ENCODE peak calls at places on chromosomes 1 and 21, in eight cellular contexts. P is PC-9, I is HL-60, Z is astrocyte of the spinal cord, C is breast epithelium, E is upper lobe of right lung, T is PC-3, Y is coronary artery. A is an unnamed sample.
A peak's percentile ranks its signal among the peaks of the same experiment; 100 is the strongest.

GRCh38 chr1:88009916-88010315 is 674.2 kb upstream of the PKN2 start:
- DNase-seq in P (no peak), I (no peak), Z (no peak), C (no peak), E (no peak), T (no peak), Y (no peak), A (no peak)

GRCh38 chr1:196075621-196076020 is 532.6 kb downstream of the KCNT2 start:
- DNase-seq in P (no peak), I (no peak), Z (no peak), C (no peak), E (no peak), T (no peak), Y (no peak), A (no peak)

GRCh38 chr1:206635080-206635982 is at the start of gene DYRK3:
- DNase-seq in P (peak; percentile 95), I (peak; percentile 93), Z (peak; percentile 92), C (peak; percentile 92), E (peak; percentile 98), T (peak; percentile 98), Y (peak; percentile 96), A (peak; percentile 77)

GRCh38 chr1:85224734-85225623 is 24.2 kb upstream of the SYDE2 start:
- DNase-seq in P (peak; percentile 73), I (no peak), Z (no peak), C (no peak), E (peak; percentile 70), T (peak; percentile 72), Y (no peak), A (no peak)

GRCh38 chr1:42145726-42146125 is 7.5 kb upstream of the GUCA2B start:
- DNase-seq in P (no peak), I (no peak), Z (no peak), C (no peak), E (peak; percentile 54), T (no peak), Y (no peak), A (no peak)

GRCh38 chr1:86018311-86018923 is 138.2 kb downstream of the COL24A1 start:
- DNase-seq in P (peak; percentile 3), I (peak; percentile 4), Z (peak; percentile 52), C (no peak), E (no peak), T (peak; percentile 68), Y (no peak), A (no peak)

GRCh38 chr21:25735221-25735894 is 586 bp downstream of the GABPA start:
- DNase-seq in P (peak; percentile 77), I (peak; percentile 92), Z (peak; percentile 94), C (peak; percentile 93), E (peak; percentile 96), T (peak; percentile 77), Y (peak; percentile 95), A (peak; percentile 62)

GRCh38 chr1:31412732-31413404 is at the start of gene SERINC2:
- DNase-seq in P (peak; percentile 44), I (no peak), Z (no peak), C (no peak), E (peak; percentile 81), T (peak; percentile 71), Y (no peak), A (no peak)

GRCh38 chr1:159861218-159861617 is 1.2 kb downstream of the VSIG8 start:
- DNase-seq in P (no peak), I (no peak), Z (no peak), C (no peak), E (no peak), T (no peak), Y (no peak), A (no peak)

GRCh38 chr1:226222686-226223085 is 778 bp upstream of the MIXL1 start:
- DNase-seq in P (no peak), I (no peak), Z (no peak), C (no peak), E (no peak), T (no peak), Y (no peak), A (no peak)

GRCh38 chr1:226223157-226223785 is at the start of gene MIXL1:
- DNase-seq in P (no peak), I (no peak), Z (no peak), C (no peak), E (no peak), T (no peak), Y (no peak), A (no peak)

GRCh38 chr1:226220473-226221189 is 2.8 kb upstream of the MIXL1 start:
- DNase-seq in P (no peak), I (no peak), Z (no peak), C (no peak), E (no peak), T (no peak), Y (no peak), A (no peak)

GRCh38 chr1:226226601-226227000 is 3.1 kb downstream of the MIXL1 start:
- DNase-seq in P (no peak), I (no peak), Z (no peak), C (no peak), E (no peak), T (no peak), Y (no peak), A (no peak)

DNA sequence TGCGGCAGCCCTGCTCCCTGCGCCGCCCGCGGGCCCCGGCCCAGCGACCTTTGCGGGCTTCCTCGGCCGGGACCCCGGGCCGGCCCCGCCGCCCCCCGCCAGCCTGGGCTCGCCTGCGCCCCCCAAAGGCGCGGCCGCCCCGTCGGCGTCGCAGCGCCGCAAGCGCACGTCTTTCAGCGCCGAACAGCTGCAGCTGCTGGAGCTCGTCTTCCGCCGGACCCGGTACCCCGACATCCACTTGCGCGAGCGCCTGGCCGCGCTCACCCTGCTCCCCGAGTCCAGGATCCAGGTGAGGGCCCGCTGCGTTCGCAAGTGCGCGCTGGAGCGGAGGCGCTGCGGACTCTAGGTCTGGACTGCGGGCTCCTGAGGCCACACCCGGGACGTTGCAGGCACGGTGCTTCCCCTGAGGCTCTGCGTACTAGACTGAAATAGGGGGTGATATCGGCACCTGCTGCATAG is 351 bp downstream of the MIXL1 start:
- DNase-seq in P (no peak), I (peak; percentile 25), Z (peak; percentile 7), C (no peak), E (peak; percentile 69), T (no peak), Y (no peak), A (no peak)
- TF ChIP-seq CTCF in P (no peak), I (no peak), Z (no peak), C (no peak), E (no peak), T (no peak), Y (no peak), A (no peak)

DNA sequence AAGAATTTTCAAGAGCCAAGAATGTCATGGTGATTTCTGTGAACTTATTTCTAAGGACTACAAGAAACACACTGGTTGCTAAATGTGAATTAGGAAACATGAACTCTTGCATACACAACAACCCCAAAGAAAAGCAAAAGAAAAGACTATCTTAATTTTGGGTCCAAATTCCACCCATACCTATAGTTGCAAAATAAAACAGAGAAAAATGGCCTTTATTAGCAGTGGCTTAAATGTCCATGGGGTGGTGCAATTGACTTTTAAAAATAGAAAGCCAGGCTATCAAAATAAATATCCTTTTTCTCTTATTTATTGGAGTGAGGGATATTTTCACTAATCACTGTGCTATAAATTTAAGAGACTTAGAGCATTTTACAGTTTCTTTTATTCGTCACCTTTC is 80.9 kb upstream of the DPYD start:
- DNase-seq in P (no peak), I (no peak), Z (peak; percentile 20), C (no peak), E (no peak), T (peak; percentile 60), Y (no peak), A (no peak)
- TF ChIP-seq CTCF in P (peak; percentile 35), I (no peak), Z (peak; percentile 32), C (no peak), E (no peak), T (peak; percentile 75), Y (no peak), A (no peak)

DNA sequence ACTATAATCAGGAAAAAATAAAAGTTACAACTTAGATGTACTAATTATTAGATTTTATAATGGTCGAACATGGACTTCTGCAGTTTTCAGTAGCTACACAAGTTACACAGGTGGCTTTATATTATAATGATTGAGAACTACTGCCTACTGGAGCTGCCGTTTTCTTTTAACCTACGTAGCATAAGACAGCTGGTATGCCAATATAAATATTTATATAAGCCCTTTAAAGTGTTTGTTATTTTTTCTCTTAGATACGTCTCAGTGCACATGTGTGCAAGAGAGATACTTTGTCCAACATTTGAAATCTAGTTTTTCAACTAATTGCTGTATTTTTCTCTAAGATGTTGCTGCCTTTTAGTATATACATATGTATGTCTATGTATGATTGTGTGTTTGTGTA is 42.4 kb downstream of the PDC start:
- DNase-seq in P (no peak), I (no peak), Z (peak; percentile 23), C (no peak), E (no peak), T (no peak), Y (no peak), A (no peak)
- TF ChIP-seq CTCF in P (no peak), I (no peak), Z (no peak), C (no peak), E (no peak), T (no peak), Y (no peak), A (no peak)

GRCh38 chr1:204366759-204367158 is 7.0 kb upstream of the PLEKHA6 start:
- DNase-seq in P (peak; percentile 26), I (peak; percentile 12), Z (no peak), C (no peak), E (no peak), T (peak; percentile 45), Y (no peak), A (no peak)
- TF ChIP-seq CTCF in P (peak; percentile 57), I (peak; percentile 71), Z (peak; percentile 45), C (no peak), E (peak; percentile 25), T (peak; percentile 75), Y (no peak), A (no peak)

DNA sequence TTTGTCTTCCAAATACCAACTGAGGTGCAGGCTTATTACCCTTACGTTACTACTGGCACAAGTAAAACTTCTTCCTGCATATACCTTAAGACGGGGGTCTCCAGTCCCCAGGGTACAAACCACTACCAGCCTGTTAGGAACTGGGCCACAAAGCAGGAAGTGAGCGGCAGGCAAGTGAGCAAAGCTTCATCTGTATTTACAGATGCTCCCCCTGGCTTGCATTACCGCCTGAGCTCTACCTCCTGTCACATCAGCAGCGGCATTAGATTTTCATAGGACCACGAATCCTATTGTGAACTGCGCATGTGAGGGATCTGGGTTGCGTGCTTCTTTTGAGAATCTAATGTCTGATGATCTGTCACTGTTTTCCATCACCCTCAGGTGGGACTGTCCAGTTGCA is 113.1 kb downstream of the SLC45A1 start:
- DNase-seq in P (no peak), I (peak; percentile 58), Z (no peak), C (no peak), E (no peak), T (no peak), Y (no peak), A (no peak)
- TF ChIP-seq CTCF in P (no peak), I (no peak), Z (peak; percentile 8), C (no peak), E (peak; percentile 5), T (no peak), Y (no peak), A (no peak)

DNA sequence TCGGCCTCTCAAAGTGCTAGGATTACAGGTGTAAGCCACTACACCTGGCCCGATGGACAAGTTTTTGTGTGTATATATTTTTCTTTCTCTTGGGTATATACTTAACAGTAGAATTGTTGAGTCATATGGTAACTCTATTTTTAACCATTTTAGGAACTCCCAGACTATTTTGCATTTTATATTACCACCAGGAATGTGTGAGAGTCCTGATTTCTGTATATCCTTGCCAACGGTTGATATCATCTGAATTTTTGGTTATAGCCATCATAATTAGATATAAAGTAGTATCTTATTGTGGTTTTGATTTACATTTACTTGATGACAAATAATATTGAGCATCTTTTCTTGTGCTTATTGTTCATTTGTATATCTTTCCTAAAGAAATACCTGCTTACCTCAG is 20.8 kb downstream of the FNBP1L start:
- DNase-seq in P (no peak), I (no peak), Z (no peak), C (no peak), E (no peak), T (no peak), Y (no peak), A (no peak)
- TF ChIP-seq CTCF in P (no peak), I (no peak), Z (no peak), C (no peak), E (no peak), T (no peak), Y (no peak), A (no peak)